ENCODE peak calls at places on chromosomes 6 and 20, in ten cellular contexts. Z is transverse colon, Y is keratinocyte, H is psoas muscle, A is lower lobe of right lung, J is esophagus squamous epithelium, M is body of pancreas, C is AG04450, K is uterus, U is heart right ventricle. V is an unnamed sample.

GRCh38 chr6:71194730-71195129 is 93.9 kb upstream of the OGFRL1 start:
- DNase-seq in Z (no peak), Y (no peak), H (no peak), A (no peak), J (no peak), M (no peak), C (no peak), K (no peak), U (no peak), V (no peak)

GRCh38 chr6:47248446-47248845 is 61.3 kb downstream of the TNFRSF21 start:
- DNase-seq in Z (no peak), Y (no peak), H (no peak), A (no peak), J (no peak), M (no peak), C (no peak), K (no peak), U (no peak), V (no peak)

GRCh38 chr20:258963-259362 is 1.4 kb downstream of the DEFB132 start:
- DNase-seq in Z (no peak), Y (no peak), H (no peak), A (no peak), J (no peak), M (no peak), C (no peak), K (no peak), U (no peak), V (no peak)

GRCh38 chr6:29510202-29510601 is 22.4 kb upstream of the MAS1L start:
- DNase-seq in Z (no peak), Y (no peak), H (no peak), A (no peak), J (no peak), M (no peak), C (no peak), K (no peak), U (no peak), V (no peak)

GRCh38 chr6:84421031-84421430 is 193.6 kb upstream of the CEP162 start:
- DNase-seq in Z (no peak), Y (no peak), H (no peak), A (no peak), J (no peak), M (no peak), C (no peak), K (no peak), U (no peak), V (no peak)

GRCh38 chr6:160973311-160973710 is 18.3 kb upstream of the MAP3K4 start:
- DNase-seq in Z (no peak), Y (no peak), H (peak), A (no peak), J (no peak), M (no peak), C (no peak), K (peak), U (peak), V (peak)

GRCh38 chr6:149924206-149924932 is 1.4 kb upstream of the RAET1G start:
- DNase-seq in Z (no peak), Y (no peak), H (peak), A (no peak), J (no peak), M (no peak), C (no peak), K (no peak), U (no peak), V (no peak)

GRCh38 chr20:40197744-40198143 is 491.3 kb downstream of the MAFB start:
- DNase-seq in Z (no peak), Y (no peak), H (no peak), A (no peak), J (no peak), M (no peak), C (no peak), K (no peak), U (no peak), V (no peak)

GRCh38 chr6:12585497-12585958 is 131.0 kb upstream of the PHACTR1 start:
- DNase-seq in Z (no peak), Y (no peak), H (no peak), A (peak), J (no peak), M (peak), C (no peak), K (peak), U (peak), V (no peak)

GRCh38 chr6:121694389-121695185 is 259.1 kb downstream of the GJA1 start:
- DNase-seq in Z (no peak), Y (no peak), H (no peak), A (no peak), J (no peak), M (no peak), C (no peak), K (no peak), U (no peak), V (no peak)
- H3K27ac ChIP-seq in Z (no peak), Y (no peak), H (no peak), A (no peak), J (no peak), M (no peak), C (no peak), K (no peak), U (no peak), V (no peak)

GRCh38 chr6:39088331-39088730 is 26.7 kb downstream of the SAYSD1 start:
- DNase-seq in Z (no peak), Y (no peak), H (no peak), A (no peak), J (no peak), M (peak), C (peak), K (no peak), U (peak), V (no peak)
- TF ChIP-seq CTCF in Z (peak), Y (no peak), H (peak), A (peak), J (no peak), M (no peak), C (peak), K (peak), U (peak), V (no peak)

DNA sequence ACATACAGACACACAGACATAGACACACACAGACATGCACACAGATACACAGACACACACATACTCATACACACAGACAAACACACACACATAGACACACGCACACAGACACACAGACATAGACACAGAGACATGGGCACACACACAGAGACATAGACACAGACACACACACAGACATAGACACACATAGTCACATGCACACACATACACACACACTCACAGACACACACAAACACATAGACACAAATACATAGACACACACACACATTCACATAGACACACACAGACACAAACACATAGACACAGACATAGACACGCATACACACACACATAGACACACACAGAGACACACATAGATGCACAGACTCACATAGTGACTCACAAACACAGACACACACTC is 13.5 kb downstream of the FOXF2 start:
- DNase-seq in Z (no peak), Y (no peak), H (no peak), A (no peak), J (no peak), M (no peak), C (no peak), K (no peak), U (no peak), V (no peak)
- H3K4me3 ChIP-seq in Z (no peak), Y (no peak), H (no peak), A (no peak), J (no peak), M (no peak), C (no peak), K (no peak), U (no peak), V (no peak)

GRCh38 chr6:157908369-157909281 is 73.0 kb upstream of the SYNJ2 start:
- DNase-seq in Z (no peak), Y (no peak), H (no peak), A (no peak), J (no peak), M (no peak), C (no peak), K (no peak), U (no peak), V (no peak)
- H3K27ac ChIP-seq in Z (no peak), Y (no peak), H (no peak), A (no peak), J (no peak), M (no peak), C (no peak), K (no peak), U (no peak), V (no peak)

DNA sequence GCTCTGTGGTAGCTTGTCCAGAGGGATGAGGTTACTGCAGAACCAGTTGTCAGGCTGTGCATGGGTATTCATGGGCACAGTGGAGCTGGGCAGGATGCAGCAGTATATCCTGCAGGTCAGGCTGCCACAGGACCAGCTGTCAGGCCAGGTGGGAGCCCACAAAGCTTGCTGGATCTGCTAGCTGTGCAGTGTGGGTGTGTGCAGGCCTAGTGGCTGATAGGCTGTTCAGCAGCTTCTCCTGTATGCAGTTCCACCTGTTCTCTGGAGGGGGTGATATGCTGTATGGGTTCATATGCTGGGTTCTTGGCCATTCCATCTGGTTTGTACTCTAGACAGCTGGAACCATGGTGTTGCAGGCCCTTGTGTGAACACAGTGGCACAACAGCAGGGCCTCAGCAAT is 40.6 kb upstream of the TPD52L1 start:
- DNase-seq in Z (no peak), Y (no peak), H (no peak), A (no peak), J (no peak), M (no peak), C (no peak), K (no peak), U (no peak), V (no peak)
- TF ChIP-seq CTCF in Z (no peak), Y (no peak), H (no peak), A (no peak), J (no peak), M (no peak), C (no peak), K (no peak), U (no peak), V (no peak)

GRCh38 chr6:26743941-26744699 is 84.6 kb upstream of the ZNF322 start:
- DNase-seq in Z (no peak), Y (no peak), H (no peak), A (no peak), J (no peak), M (no peak), C (no peak), K (no peak), U (no peak), V (no peak)
- H3K4me3 ChIP-seq in Z (no peak), Y (peak), H (no peak), A (no peak), J (no peak), M (no peak), C (peak), K (no peak), U (no peak), V (no peak)

GRCh38 chr20:25197870-25198190 is 2.3 kb downstream of the ENTPD6 start:
- DNase-seq in Z (no peak), Y (no peak), H (no peak), A (no peak), J (no peak), M (no peak), C (no peak), K (no peak), U (no peak), V (no peak)

GRCh38 chr20:25198663-25199363 is 3.3 kb downstream of the ENTPD6 start:
- DNase-seq in Z (no peak), Y (no peak), H (no peak), A (no peak), J (no peak), M (no peak), C (no peak), K (no peak), U (no peak), V (no peak)

GRCh38 chr20:25197173-25197869 is 1.8 kb downstream of the ENTPD6 start:
- DNase-seq in Z (peak), Y (no peak), H (no peak), A (no peak), J (no peak), M (no peak), C (no peak), K (no peak), U (no peak), V (peak)

GRCh38 chr20:25196701-25197120 is 1.2 kb downstream of the ENTPD6 start:
- DNase-seq in Z (no peak), Y (no peak), H (no peak), A (no peak), J (no peak), M (peak), C (no peak), K (no peak), U (no peak), V (peak)

DNA sequence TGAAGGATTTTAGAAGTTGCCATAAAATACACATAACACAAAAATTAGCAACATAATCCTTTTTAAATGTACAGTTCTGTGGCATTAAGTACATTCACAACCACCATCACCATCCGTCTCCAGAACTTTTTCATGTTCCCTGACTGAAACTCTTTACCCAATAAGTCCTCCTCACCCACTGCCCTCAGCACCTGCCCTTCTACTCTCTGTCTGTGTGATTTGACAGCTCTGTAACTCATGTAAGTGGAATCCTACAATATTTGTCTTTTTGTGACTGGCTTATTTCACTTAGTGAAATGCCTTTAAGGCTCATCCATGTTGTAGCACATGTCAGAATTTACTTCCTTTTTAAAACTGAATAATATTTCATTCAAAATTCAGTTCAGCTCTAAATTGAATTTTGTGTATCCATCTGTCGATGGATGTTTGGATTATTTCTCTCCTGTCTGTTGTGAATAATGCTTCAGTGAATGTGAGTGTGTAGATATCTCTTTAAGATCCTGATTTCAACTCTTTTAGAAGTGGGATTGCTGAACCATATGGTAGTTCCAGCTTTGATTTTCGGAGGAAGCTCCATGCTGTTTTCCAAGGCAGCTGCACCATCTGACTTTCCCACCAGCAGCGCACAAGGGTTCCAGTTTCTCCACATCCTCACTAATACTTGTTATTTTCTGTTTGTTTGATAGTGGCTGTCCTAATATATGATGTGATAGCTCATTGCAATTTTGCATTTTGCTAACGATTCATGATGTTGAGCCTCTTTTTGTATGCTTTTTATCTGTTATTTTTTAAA is 4.2 kb downstream of the ENTPD6 start:
- DNase-seq in Z (no peak), Y (no peak), H (no peak), A (no peak), J (no peak), M (no peak), C (no peak), K (no peak), U (no peak), V (no peak)
- H3K27ac ChIP-seq in Z (peak), Y (no peak), H (peak), A (no peak), J (no peak), M (no peak), C (no peak), K (no peak), U (peak), V (no peak)

DNA sequence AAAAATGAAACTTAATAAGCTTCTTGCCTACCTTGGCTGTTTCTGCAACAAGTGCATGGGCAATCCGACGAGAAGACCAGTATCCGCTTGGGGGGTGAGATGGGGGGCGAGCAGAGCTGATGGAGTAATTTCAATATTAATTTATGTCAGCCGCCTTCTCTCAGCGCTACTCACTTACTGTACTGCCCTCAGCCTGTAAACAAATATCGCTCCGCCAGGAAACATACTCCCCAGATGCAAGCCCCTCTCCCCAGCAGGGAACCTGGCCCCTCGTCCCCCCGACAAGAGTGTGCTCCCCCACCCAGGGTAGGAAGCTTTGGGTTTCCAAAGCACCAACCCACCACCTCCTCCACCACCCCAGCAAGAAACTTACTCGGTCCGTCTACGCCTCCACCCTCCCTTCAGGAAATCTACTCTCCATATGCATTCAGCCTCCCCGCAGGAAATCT is 556 bp downstream of the TRERF1 start:
- DNase-seq in Z (no peak), Y (no peak), H (no peak), A (no peak), J (no peak), M (no peak), C (no peak), K (no peak), U (no peak), V (no peak)
- TF ChIP-seq CTCF in Z (no peak), Y (no peak), H (no peak), A (no peak), J (no peak), M (no peak), C (no peak), K (no peak), U (no peak), V (no peak)

DNA sequence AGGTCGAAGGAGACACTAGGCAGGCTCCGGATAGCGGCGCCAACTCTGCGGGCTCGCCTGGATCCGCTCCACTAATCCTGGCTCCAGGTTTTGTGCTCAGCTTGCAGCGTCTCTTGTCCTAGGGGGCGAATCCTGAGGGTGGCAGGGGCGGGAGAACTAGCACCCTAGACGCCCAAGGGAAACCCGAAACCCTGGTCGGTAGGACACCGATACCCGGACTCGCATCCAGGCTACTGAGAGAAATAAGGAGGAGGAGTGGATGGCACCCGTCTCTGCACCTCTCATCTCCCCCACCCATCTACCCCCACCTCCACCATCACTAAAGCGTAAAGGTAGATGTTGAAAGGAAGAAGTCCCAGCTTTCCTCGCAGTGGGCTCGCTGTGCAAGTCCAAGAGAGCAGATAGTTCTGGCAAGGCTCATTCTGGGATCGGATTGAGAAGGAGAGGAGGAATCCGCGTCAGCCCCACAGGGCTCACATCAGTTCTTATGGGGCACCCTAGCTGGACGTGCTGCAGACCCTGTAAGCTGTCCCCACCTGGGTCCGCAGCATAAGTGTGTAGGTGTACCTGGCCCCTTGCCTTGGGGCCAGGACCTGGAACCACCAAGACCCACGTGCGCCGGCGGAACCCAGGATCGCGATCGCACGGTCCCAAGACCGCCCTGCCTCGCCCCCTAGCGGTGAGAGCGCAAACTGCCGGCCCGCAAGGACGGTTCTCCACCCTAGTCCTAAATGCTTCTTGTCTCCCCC is 6.9 kb downstream of the SLC32A1 start:
- DNase-seq in Z (peak), Y (no peak), H (peak), A (peak), J (no peak), M (peak), C (no peak), K (peak), U (peak), V (peak)
- H3K4me3 ChIP-seq in Z (no peak), Y (peak), H (peak), A (peak), J (peak), M (no peak), C (peak), K (no peak), U (peak), V (peak)

GRCh38 chr6:138018297-138018696 is 88.9 kb downstream of the PERP start:
- DNase-seq in Z (no peak), Y (no peak), H (no peak), A (no peak), J (no peak), M (no peak), C (no peak), K (no peak), U (no peak), V (no peak)
- H3K27ac ChIP-seq in Z (no peak), Y (no peak), H (no peak), A (no peak), J (no peak), M (no peak), C (no peak), K (no peak), U (no peak), V (no peak)

V was measured in colonic mucosa.